ENCODE peak calls at places on chromosomes 11 and 22, in ten cellular contexts. T is CD4-positive, alpha-beta T cell; H is retinal pigment epithelial cell; Z is colonic mucosa; A is keratinocyte; E is adrenal gland; K is nephron progenitor cell; W is GM06990; O is IMR-90; J is DND-41. D is an unnamed sample.

GRCh38 chr11:2331404-2331803 is 29.6 kb downstream of the TSPAN32 start:
- DNase-seq in T (no peak), H (no peak), Z (no peak), A (no peak), E (no peak), K (no peak), W (no peak), O (no peak), J (no peak), D (no peak)

GRCh38 chr11:129894281-129895125 is 875 bp downstream of the NFRKB start:
- DNase-seq in T (no peak), H (no peak), Z (no peak), A (no peak), E (no peak), K (no peak), W (no peak), O (peak; percentile 3), J (peak; percentile 17), D (no peak)

GRCh38 chr11:61698173-61698965 is 18.2 kb downstream of the DAGLA start:
- DNase-seq in T (no peak), H (no peak), Z (no peak), A (no peak), E (no peak), K (no peak), W (no peak), O (no peak), J (peak; percentile 49), D (no peak)

GRCh38 chr22:36465232-36466021 is 16.0 kb downstream of the TXN2 start:
- DNase-seq in T (no peak), H (peak; percentile 76), Z (peak; percentile 76), A (no peak), E (peak; percentile 91), K (no peak), W (no peak), O (peak; percentile 93), J (no peak), D (no peak)

GRCh38 chr11:72375241-72375640 is 59.1 kb downstream of the CLPB start:
- DNase-seq in T (no peak), H (no peak), Z (no peak), A (no peak), E (no peak), K (no peak), W (no peak), O (no peak), J (no peak), D (no peak)

GRCh38 chr22:20035375-20036084 is 14.6 kb downstream of the TANGO2 start:
- DNase-seq in T (no peak), H (no peak), Z (no peak), A (no peak), E (no peak), K (no peak), W (no peak), O (no peak), J (no peak), D (no peak)

GRCh38 chr11:1541474-1542204 is 30.4 kb downstream of the DUSP8 start:
- DNase-seq in T (no peak), H (no peak), Z (no peak), A (no peak), E (no peak), K (no peak), W (no peak), O (no peak), J (no peak), D (no peak)

GRCh38 chr11:1070594-1071462 is 3.8 kb upstream of the MUC2 start:
- DNase-seq in T (no peak), H (no peak), Z (no peak), A (no peak), E (no peak), K (no peak), W (no peak), O (no peak), J (no peak), D (no peak)

DNA sequence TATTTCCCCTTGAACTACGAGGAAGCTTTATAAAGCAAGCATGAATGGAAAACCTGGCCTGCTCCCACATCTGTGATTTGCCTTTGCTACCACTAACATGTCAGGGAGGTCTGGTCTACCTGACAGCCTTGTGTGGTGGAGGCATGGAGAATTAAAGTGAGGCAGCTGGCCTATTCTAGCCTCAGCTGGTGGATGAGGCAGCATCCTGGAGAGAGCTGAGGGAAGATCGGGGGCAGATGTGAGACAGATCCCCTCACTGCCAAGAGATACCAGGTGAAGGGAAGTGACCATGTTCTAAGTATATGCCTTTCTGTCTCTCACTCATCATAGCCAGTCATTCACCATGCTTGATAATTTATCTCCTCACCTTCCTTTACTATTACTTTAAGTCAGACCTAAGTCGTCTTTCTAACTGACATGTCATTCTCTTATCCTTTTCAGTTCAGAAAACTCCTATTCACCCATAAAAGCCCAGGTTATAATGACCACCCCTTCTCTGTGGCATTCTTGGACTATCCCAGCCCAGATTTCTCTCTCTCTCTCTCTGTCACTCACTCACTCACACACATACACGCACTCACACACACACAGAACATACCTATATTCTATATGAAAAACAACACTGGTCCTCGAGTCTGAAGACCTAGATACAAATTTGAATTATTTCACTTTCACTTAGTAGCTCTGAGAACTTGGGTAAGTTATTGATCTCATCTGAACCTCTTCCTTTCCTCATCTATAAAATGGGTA is 90.7 kb downstream of the CSNK2A3 start:
- DNase-seq in T (no peak), H (no peak), Z (no peak), A (no peak), E (no peak), K (no peak), W (no peak), O (no peak), J (no peak), D (no peak)
- TF ChIP-seq CTCF in T (no peak), H (no peak), Z (no peak), A (no peak), E (no peak), K (no peak), W (no peak), O (no peak), J (no peak), D (no peak)

GRCh38 chr11:35486934-35487333 is 38.5 kb downstream of the PAMR1 start:
- DNase-seq in T (no peak), H (no peak), Z (no peak), A (no peak), E (no peak), K (no peak), W (no peak), O (no peak), J (no peak), D (no peak)

GRCh38 chr11:35485656-35486318 is 39.6 kb downstream of the PAMR1 start:
- DNase-seq in T (peak; percentile 55), H (peak; percentile 6), Z (peak; percentile 78), A (peak; percentile 35), E (peak; percentile 80), K (peak; percentile 91), W (peak; percentile 44), O (peak; percentile 79), J (peak; percentile 78), D (peak; percentile 60)

GRCh38 chr11:35486446-35486845 is 39.0 kb downstream of the PAMR1 start:
- DNase-seq in T (no peak), H (no peak), Z (no peak), A (no peak), E (no peak), K (no peak), W (no peak), O (no peak), J (no peak), D (no peak)

GRCh38 chr11:35487532-35488078 is 37.8 kb downstream of the PAMR1 start:
- DNase-seq in T (no peak), H (peak; percentile 12), Z (peak; percentile 36), A (peak; percentile 19), E (peak; percentile 24), K (peak; percentile 65), W (no peak), O (peak; percentile 82), J (no peak), D (no peak)

DNA sequence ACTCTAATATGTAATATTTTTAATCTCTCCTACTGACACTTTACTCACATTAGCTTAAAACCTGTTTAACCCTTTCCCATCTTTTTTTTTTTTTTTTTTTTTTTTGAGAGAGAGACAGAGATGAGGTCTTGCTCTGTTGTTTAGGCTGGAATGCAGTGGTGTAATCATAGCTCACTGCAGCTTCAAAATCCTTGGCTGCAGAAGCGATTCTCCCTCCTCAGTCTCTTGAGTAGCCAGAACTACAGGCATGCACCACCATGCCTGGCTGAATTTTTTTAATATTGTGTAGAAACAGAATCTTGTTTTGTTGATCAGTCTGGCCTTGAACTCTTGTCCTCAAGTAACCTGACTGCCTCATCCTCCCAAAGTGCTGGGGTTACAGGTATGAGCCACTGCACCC is 37.3 kb downstream of the PAMR1 start:
- DNase-seq in T (no peak), H (no peak), Z (no peak), A (no peak), E (no peak), K (no peak), W (no peak), O (peak; percentile 49), J (no peak), D (no peak)
- TF ChIP-seq CTCF in T (no peak), H (no peak), Z (no peak), A (no peak), E (no peak), K (no peak), W (no peak), O (no peak), J (no peak), D (no peak)

GRCh38 chr22:47014636-47014930 is 252.1 kb downstream of the TBC1D22A start:
- DNase-seq in T (no peak), H (no peak), Z (no peak), A (no peak), E (no peak), K (no peak), W (no peak), O (no peak), J (no peak), D (no peak)

GRCh38 chr22:47011131-47011854 is 248.8 kb downstream of the TBC1D22A start:
- DNase-seq in T (no peak), H (no peak), Z (no peak), A (no peak), E (no peak), K (no peak), W (no peak), O (no peak), J (no peak), D (no peak)

GRCh38 chr22:47013861-47014635 is 251.6 kb downstream of the TBC1D22A start:
- DNase-seq in T (no peak), H (no peak), Z (no peak), A (no peak), E (no peak), K (no peak), W (no peak), O (no peak), J (no peak), D (no peak)

GRCh38 chr22:47014946-47015345 is 252.5 kb downstream of the TBC1D22A start:
- DNase-seq in T (no peak), H (no peak), Z (no peak), A (no peak), E (no peak), K (no peak), W (no peak), O (no peak), J (no peak), D (no peak)

GRCh38 chr22:47012589-47013365 is 250.3 kb downstream of the TBC1D22A start:
- DNase-seq in T (no peak), H (no peak), Z (no peak), A (no peak), E (no peak), K (no peak), W (no peak), O (peak; percentile 77), J (no peak), D (no peak)
- TF ChIP-seq CTCF in T (no peak), H (peak; percentile 37), Z (no peak), A (peak; percentile 9), E (no peak), K (peak; percentile 30), W (no peak), O (peak; percentile 3), J (peak; percentile 12), D (no peak)

GRCh38 chr11:126654886-126655806 is 299.7 kb downstream of the ST3GAL4 start:
- DNase-seq in T (no peak), H (no peak), Z (no peak), A (no peak), E (no peak), K (no peak), W (no peak), O (no peak), J (no peak), D (no peak)
- TF ChIP-seq CTCF in T (no peak), H (no peak), Z (no peak), A (no peak), E (no peak), K (no peak), W (no peak), O (no peak), J (no peak), D (no peak)